ENCODE peak calls at places on chromosomes 5 and 9, in seven cellular contexts. O, A, D, P, F, G and K are unnamed samples.

GRCh38 chr9:123807241-123807640 is 122.7 kb downstream of the DENND1A start:
- DNase-seq in A (no peak), G (no peak), F (no peak), P (no peak), O (no peak), D (no peak), K (peak)

GRCh38 chr9:110254500-110254899 is 1.8 kb downstream of the TXN start:
- DNase-seq in F (no peak), A (no peak), O (no peak), P (no peak), G (no peak), D (no peak), K (no peak)

GRCh38 chr9:14211564-14211963 is 102.4 kb downstream of the NFIB start:
- DNase-seq in G (no peak), P (no peak), A (no peak), F (peak), O (no peak), D (no peak), K (no peak)

GRCh38 chr5:168978500-168978899 is 322.4 kb downstream of the SLIT3 start:
- DNase-seq in P (no peak), A (no peak), F (no peak), G (no peak), D (no peak), O (no peak), K (peak)

GRCh38 chr5:135236187-135236835 is 162.7 kb downstream of the MACROH2A1 start:
- DNase-seq in O (no peak), P (peak), D (no peak), F (no peak), G (peak), A (no peak), K (no peak)

GRCh38 chr9:109640232-109641078 is 139.5 kb upstream of the PALM2AKAP2 start:
- DNase-seq in D (peak), A (peak), F (peak), O (peak), G (peak), P (peak), K (peak)

GRCh38 chr5:63961598-63962161 is 565 bp downstream of the HTR1A start:
- DNase-seq in G (no peak), A (no peak), D (no peak), P (no peak), F (no peak), O (no peak), K (no peak)

GRCh38 chr9:37419204-37419603 is 3.3 kb upstream of the GRHPR start:
- DNase-seq in A (no peak), P (no peak), O (no peak), F (no peak), D (no peak), G (no peak), K (no peak)

GRCh38 chr9:122991370-122991830 is 42.1 kb upstream of the GPR21 start:
- DNase-seq in F (peak), D (peak), A (peak), P (no peak), O (peak), G (no peak), K (peak)

GRCh38 chr9:7071916-7072315 is 314.1 kb downstream of the KDM4C start:
- DNase-seq in P (no peak), A (no peak), F (no peak), O (no peak), D (no peak), G (no peak), K (no peak)